ENCODE peak calls at places on chromosome 13, in four cellular contexts. I is IMR-90, O is K562, U is GM12878. Z is an unnamed sample.

GRCh38 chr13:24638096-24638495 is 42.1 kb upstream of the ATP12A start:
- DNase-seq in I (no peak), O (no peak), U (no peak), Z (no peak)

GRCh38 chr13:50914301-50914700 is 4.7 kb downstream of the RNASEH2B start:
- DNase-seq in I (no peak), O (no peak), U (no peak), Z (no peak)

GRCh38 chr13:68749801-68750200 is 1357.8 kb upstream of the ATXN8OS start:
- DNase-seq in I (no peak), O (no peak), U (no peak), Z (peak)

GRCh38 chr13:76522083-76522755 is 364.0 kb downstream of the KCTD12 start:
- DNase-seq in I (peak), O (no peak), U (no peak), Z (no peak)

GRCh38 chr13:100490692-100491091 is 97.9 kb downstream of the GGACT start:
- DNase-seq in I (no peak), O (no peak), U (no peak), Z (no peak)

GRCh38 chr13:31930901-31931522 is 100.6 kb upstream of the FRY start:
- DNase-seq in I (no peak), O (no peak), U (peak), Z (no peak)

GRCh38 chr13:100399455-100399854 is 189.1 kb downstream of the GGACT start:
- DNase-seq in I (no peak), O (no peak), U (no peak), Z (no peak)

GRCh38 chr13:42086582-42086981 is 38.1 kb downstream of the DGKH start:
- DNase-seq in I (no peak), O (no peak), U (peak), Z (no peak)

GRCh38 chr13:97367427-97367826 is 66.5 kb upstream of the RAP2A start:
- DNase-seq in I (peak), O (no peak), U (no peak), Z (no peak)

GRCh38 chr13:90299238-90299637 is 1048.2 kb upstream of the MIR17HG start:
- DNase-seq in I (no peak), O (peak), U (no peak), Z (no peak)

GRCh38 chr13:73198888-73199497 is 140.2 kb downstream of the KLF5 start:
- DNase-seq in I (no peak), O (no peak), U (no peak), Z (no peak)

GRCh38 chr13:58024103-58024502 is 392.6 kb downstream of the PCDH17 start:
- DNase-seq in I (no peak), O (no peak), U (no peak), Z (no peak)

GRCh38 chr13:108176685-108177274 is 38.6 kb downstream of the LIG4 start:
- DNase-seq in I (peak), O (peak), U (no peak), Z (peak)

GRCh38 chr13:74794582-74794981 is 660.4 kb upstream of the KLF12 start:
- DNase-seq in I (no peak), O (no peak), U (no peak), Z (no peak)

GRCh38 chr13:30618186-30618937 is 642 bp downstream of the USPL1 start:
- DNase-seq in I (no peak), O (no peak), U (no peak), Z (peak)

GRCh38 chr13:30995331-30995730 is 62.9 kb downstream of the TEX26 start:
- DNase-seq in I (no peak), O (no peak), U (no peak), Z (no peak)

GRCh38 chr13:80363890-80364503 is 23.1 kb upstream of the SPRY2 start:
- DNase-seq in I (peak), O (no peak), U (no peak), Z (peak)

GRCh38 chr13:27341616-27342015 is 71.0 kb downstream of the RASL11A start:
- DNase-seq in I (no peak), O (peak), U (no peak), Z (no peak)

GRCh38 chr13:85503797-85504196 is 295.4 kb downstream of the SLITRK6 start:
- DNase-seq in I (peak), O (no peak), U (no peak), Z (no peak)

GRCh38 chr13:44471686-44472085 is 98.1 kb downstream of the SERP2 start:
- DNase-seq in I (peak), O (no peak), U (no peak), Z (peak)

GRCh38 chr13:34941835-34942731 is at the start of gene NBEA:
- DNase-seq in I (peak), O (peak), U (peak), Z (peak)

GRCh38 chr13:105979586-105979985 is 555.9 kb downstream of the EFNB2 start:
- DNase-seq in I (no peak), O (no peak), U (no peak), Z (no peak)

GRCh38 chr13:73984949-73985691 is 149.1 kb downstream of the KLF12 start:
- DNase-seq in I (no peak), O (no peak), U (no peak), Z (no peak)

GRCh38 chr13:112242777-112243176 is 133.4 kb upstream of the SPACA7 start:
- DNase-seq in I (no peak), O (no peak), U (no peak), Z (no peak)

GRCh38 chr13:111242585-111242984 is 77.9 kb upstream of the TEX29 start:
- DNase-seq in I (no peak), O (no peak), U (no peak), Z (no peak)

GRCh38 chr13:24683833-24684599 is 3.8 kb downstream of the ATP12A start:
- DNase-seq in I (peak), O (peak), U (no peak), Z (peak)

GRCh38 chr13:109654341-109655205 is 131.8 kb downstream of the IRS2 start:
- DNase-seq in I (no peak), O (no peak), U (no peak), Z (no peak)

GRCh38 chr13:38914070-38914469 is 76.6 kb downstream of the STOML3 start:
- DNase-seq in I (no peak), O (no peak), U (no peak), Z (no peak)
- H3K4me3 ChIP-seq in I (no peak), O (no peak), U (no peak), Z (no peak)

GRCh38 chr13:78701383-78701782 is 42.4 kb upstream of the OBI1 start:
- DNase-seq in I (no peak), O (no peak), U (no peak), Z (peak)

GRCh38 chr13:78700121-78700910 is 41.4 kb upstream of the OBI1 start:
- DNase-seq in I (peak), O (no peak), U (no peak), Z (peak)
- TF ChIP-seq FOS in I (no peak), O (no peak), U (no peak), Z (no peak)

GRCh38 chr13:20160346-20161274 is at the start of gene GJA3:
- DNase-seq in I (peak), O (peak), U (no peak), Z (no peak)

GRCh38 chr13:20157387-20157786 is 3.5 kb downstream of the GJA3 start:
- DNase-seq in I (no peak), O (no peak), U (no peak), Z (no peak)

GRCh38 chr13:20159646-20160345 is 1.1 kb downstream of the GJA3 start:
- DNase-seq in I (peak), O (no peak), U (no peak), Z (peak)

GRCh38 chr13:20161951-20162300 is 1.1 kb upstream of the GJA3 start:
- DNase-seq in I (no peak), O (no peak), U (no peak), Z (no peak)

DNA sequence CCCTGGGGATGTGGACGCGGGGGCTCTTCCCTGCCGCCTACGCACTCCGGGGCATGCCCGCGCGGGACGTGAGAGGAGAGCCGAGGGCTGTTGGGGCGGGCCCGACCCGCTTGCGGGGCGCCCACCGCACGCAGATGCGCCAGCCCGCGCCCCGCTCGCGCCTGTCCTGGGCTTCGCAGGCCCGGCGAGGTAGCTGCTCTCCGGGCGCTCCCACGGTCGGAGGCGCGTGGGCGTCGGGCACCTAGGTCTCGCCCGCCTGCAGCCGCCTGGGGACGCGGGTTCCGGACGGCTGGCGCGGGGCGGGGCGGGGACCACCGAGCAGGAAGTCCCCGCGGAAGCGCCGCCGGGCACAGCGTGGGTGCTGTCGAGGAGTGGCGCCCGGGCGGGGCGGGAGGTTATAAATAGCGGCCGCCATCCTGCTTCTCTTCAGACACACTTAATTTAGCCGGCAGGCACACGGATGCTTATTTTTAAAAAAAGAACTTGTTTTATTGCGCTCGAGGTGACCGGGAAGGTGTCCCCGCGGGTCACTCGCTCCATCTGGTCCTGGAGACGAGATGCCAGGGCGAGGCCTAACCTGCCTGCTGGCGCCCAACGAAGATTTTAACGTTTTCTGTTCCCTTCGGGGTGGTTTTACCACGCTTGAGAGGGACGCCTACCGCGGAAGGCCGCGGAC is 561 bp upstream of the GJA3 start:
- DNase-seq in I (no peak), O (no peak), U (no peak), Z (no peak)
- TF ChIP-seq POLR2A in I (no peak), O (no peak), U (no peak), Z (no peak)

DNA sequence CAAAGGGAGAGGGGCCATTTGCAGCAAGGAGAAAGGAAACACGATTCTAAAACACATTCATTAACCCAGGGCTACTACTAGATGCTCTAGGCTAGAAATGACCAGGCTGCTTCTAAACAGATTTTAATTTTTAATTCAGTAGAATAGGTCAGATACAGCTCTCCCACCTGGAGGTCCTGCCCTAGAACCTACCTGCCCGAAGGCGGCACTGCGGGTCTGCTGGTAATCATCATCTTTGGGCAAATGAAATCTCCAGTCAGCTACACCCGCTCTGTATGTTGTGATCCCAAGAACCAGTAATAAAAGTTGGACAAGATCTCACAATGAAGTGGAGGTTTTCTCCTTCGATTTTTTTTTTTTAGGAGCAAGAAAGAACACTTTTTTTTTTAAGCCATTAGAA is 345.3 kb downstream of the ENOX1 start:
- DNase-seq in I (no peak), O (no peak), U (no peak), Z (no peak)
- H3K4me3 ChIP-seq in I (no peak), O (no peak), U (no peak), Z (no peak)

DNA sequence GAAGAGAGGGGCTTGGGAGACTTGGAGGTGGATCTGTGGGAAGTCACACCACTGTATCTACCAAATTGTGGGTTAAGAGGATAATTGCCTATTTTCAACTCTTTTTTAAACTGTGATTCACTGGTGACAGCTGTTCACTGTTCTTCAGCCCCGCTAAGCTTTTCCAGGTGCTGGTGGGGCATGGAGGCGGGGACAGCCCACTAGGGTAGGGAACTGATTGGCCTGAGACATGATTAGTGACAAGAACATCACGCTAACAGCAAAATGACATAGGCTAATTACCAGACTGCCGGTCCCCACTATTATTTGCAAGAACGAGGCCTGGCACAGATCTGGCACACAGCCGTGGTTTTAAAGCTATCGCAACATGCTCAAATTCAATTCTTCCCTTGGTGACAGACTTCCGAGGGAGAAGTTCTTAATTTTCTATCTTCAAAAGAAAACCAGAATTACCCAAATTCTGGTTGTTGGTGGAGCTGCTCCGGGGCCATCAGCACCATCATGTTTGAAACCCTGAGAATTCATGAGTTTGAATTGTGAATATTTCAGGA is 18.0 kb downstream of the DOCK9 start:
- DNase-seq in I (no peak), O (no peak), U (no peak), Z (no peak)
- TF ChIP-seq FOS in I (no peak), O (no peak), U (no peak), Z (no peak)

GRCh38 chr13:113446488-113446854 is 6.8 kb downstream of the ADPRHL1 start:
- DNase-seq in I (no peak), O (no peak), U (no peak), Z (no peak)

GRCh38 chr13:113447596-113447995 is 5.7 kb downstream of the ADPRHL1 start:
- DNase-seq in I (no peak), O (no peak), U (no peak), Z (no peak)

GRCh38 chr13:113448545-113448884 is 4.8 kb downstream of the ADPRHL1 start:
- DNase-seq in I (no peak), O (peak), U (no peak), Z (no peak)

GRCh38 chr13:113449693-113450347 is 3.5 kb downstream of the ADPRHL1 start:
- DNase-seq in I (no peak), O (no peak), U (no peak), Z (no peak)

GRCh38 chr13:113448885-113449692 is 4.2 kb downstream of the ADPRHL1 start:
- DNase-seq in I (no peak), O (peak), U (peak), Z (no peak)
- TF ChIP-seq POLR2A in I (no peak), O (peak), U (peak), Z (no peak)

Z was measured in endothelial cell of umbilical vein.